ENCODE peak calls at places on chromosomes 12 and 14, in ten cellular contexts. B is hepatocyte, C is MM.1S, N is fibroblast of lung, R is upper lobe of right lung, T is endodermal cell, I is dorsolateral prefrontal cortex, K is heart right ventricle, Q is breast epithelium, D is A673. M is an unnamed sample.

GRCh38 chr14:21300892-21301291 is 21.0 kb downstream of the RPGRIP1 start:
- DNase-seq in B (peak), R (peak), C (no peak), I (no peak), Q (no peak), T (peak), K (peak), N (peak), D (peak), M (peak)

GRCh38 chr12:50597200-50598195 is 92.7 kb downstream of the DIP2B start:
- DNase-seq in B (no peak), T (no peak), C (peak), Q (no peak), K (no peak), I (peak), R (no peak), N (peak), D (peak), M (no peak)

GRCh38 chr12:57771271-57771872 is 533 bp downstream of the METTL1 start:
- DNase-seq in Q (peak), R (peak), T (peak), C (peak), K (peak), N (peak), D (peak), I (peak), B (peak), M (peak)

GRCh38 chr14:85401396-85401795 is 128.5 kb upstream of the FLRT2 start:
- DNase-seq in K (no peak), R (no peak), B (no peak), C (no peak), N (no peak), I (no peak), Q (no peak), D (no peak), T (no peak), M (no peak)

GRCh38 chr12:124884587-124885438 is 21.1 kb upstream of the SCARB1 start:
- DNase-seq in R (no peak), B (peak), D (no peak), I (no peak), N (no peak), C (peak), T (peak), K (no peak), Q (no peak), M (no peak)

GRCh38 chr14:51022769-51023168 is 72.1 kb downstream of the TRIM9 start:
- DNase-seq in Q (no peak), D (no peak), K (no peak), N (no peak), B (no peak), I (peak), R (no peak), T (no peak), C (no peak), M (no peak)

GRCh38 chr12:76568130-76568529 is 8.6 kb upstream of the OSBPL8 start:
- DNase-seq in C (no peak), R (no peak), K (no peak), T (no peak), Q (no peak), I (no peak), N (no peak), D (no peak), B (no peak), M (no peak)

GRCh38 chr12:90575995-90576394 is 379.0 kb downstream of the CCER1 start:
- DNase-seq in T (no peak), R (no peak), D (no peak), C (no peak), N (no peak), K (no peak), I (no peak), Q (no peak), B (no peak), M (no peak)

GRCh38 chr14:90336985-90337384 is 5.2 kb upstream of the NRDE2 start:
- DNase-seq in B (peak), Q (no peak), I (no peak), R (no peak), K (no peak), C (no peak), T (no peak), N (no peak), D (no peak), M (no peak)

GRCh38 chr12:91009319-91009950 is 4.7 kb upstream of the EPYC start:
- DNase-seq in K (no peak), C (peak), T (no peak), B (no peak), D (no peak), R (no peak), Q (no peak), I (no peak), N (peak), M (no peak)

GRCh38 chr12:111367661-111368221 is 1.2 kb downstream of the PHETA1 start:
- DNase-seq in T (no peak), I (no peak), R (no peak), K (peak), N (peak), Q (no peak), D (no peak), C (no peak), B (peak), M (peak)
- H3K27ac ChIP-seq in T (no peak), I (no peak), R (peak), K (peak), N (no peak), Q (peak), D (no peak), C (no peak), B (peak), M (peak)

GRCh38 chr14:94129111-94129757 is at the start of gene IFI27L2:
- DNase-seq in T (peak), N (peak), I (peak), B (peak), C (peak), R (peak), D (peak), K (peak), Q (peak), M (peak)
- TF ChIP-seq CTCF in T (peak), N (peak), I (peak), B (peak), C (no peak), R (peak), D (peak), K (peak), Q (peak), M (peak)

GRCh38 chr12:112876506-112876905 is 30.3 kb upstream of the OAS1 start:
- DNase-seq in K (no peak), R (no peak), I (no peak), D (no peak), T (no peak), B (no peak), Q (no peak), C (no peak), N (no peak), M (no peak)

GRCh38 chr12:112878488-112878887 is 28.3 kb upstream of the OAS1 start:
- DNase-seq in T (no peak), I (no peak), C (no peak), D (no peak), B (no peak), R (no peak), N (no peak), Q (no peak), K (no peak), M (no peak)

GRCh38 chr12:112881602-112882001 is 25.2 kb upstream of the OAS1 start:
- DNase-seq in B (no peak), R (no peak), T (peak), D (no peak), N (no peak), Q (no peak), I (no peak), K (no peak), C (no peak), M (no peak)

GRCh38 chr12:112877006-112877405 is 29.8 kb upstream of the OAS1 start:
- DNase-seq in K (no peak), D (no peak), R (no peak), T (no peak), I (no peak), B (no peak), Q (no peak), N (no peak), C (no peak), M (no peak)

GRCh38 chr12:112879191-112879705 is 27.5 kb upstream of the OAS1 start:
- DNase-seq in T (peak), I (no peak), B (no peak), C (no peak), R (no peak), D (no peak), Q (no peak), K (no peak), N (no peak), M (no peak)
- H3K27ac ChIP-seq in T (no peak), I (no peak), B (no peak), C (no peak), R (no peak), D (no peak), Q (no peak), K (no peak), N (no peak), M (no peak)

DNA sequence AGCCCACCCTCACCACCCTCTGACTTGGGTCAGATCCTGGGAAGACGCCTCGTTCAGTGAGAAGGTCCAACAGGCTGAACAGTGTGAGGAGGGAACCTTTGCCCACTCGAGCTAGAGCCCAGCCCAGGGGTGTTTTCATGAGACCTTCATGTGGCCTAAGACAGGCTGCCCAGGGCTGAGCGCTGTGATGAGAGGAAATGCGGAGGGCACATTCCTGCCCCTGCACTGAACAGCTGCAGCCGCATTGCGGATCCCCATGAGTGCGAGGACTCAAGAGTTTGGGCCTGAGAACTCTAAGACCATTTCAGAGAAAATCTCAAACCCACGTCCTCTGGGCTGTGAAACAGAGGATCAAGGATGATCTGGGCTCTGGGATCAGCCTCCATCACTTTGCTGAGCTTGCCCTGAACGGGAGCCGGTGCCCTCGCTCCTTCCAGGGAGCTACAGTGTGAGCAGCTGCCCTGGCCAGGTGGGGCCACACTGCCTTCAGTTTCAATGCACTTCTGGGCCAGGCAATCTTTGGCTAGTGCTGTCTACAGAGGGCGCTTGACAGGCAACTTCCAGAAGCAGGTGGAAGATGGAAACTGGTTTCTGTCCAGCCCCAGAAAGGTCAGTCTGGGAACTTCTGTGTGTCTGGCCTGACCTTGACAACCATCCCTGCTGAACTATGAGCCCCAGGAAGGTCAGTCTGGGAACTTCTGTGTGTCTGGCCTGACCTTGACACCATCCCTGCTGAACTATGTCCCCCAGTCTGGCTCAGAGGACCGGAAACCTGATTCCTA is 43.5 kb upstream of the P2RX7 start:
- DNase-seq in I (no peak), D (no peak), K (no peak), Q (no peak), R (no peak), C (peak), T (peak), B (no peak), N (no peak), M (peak)
- TF ChIP-seq CTCF in I (no peak), D (no peak), K (no peak), Q (no peak), R (peak), C (peak), T (peak), B (no peak), N (no peak), M (no peak)

GRCh38 chr14:67744057-67744456 is 42.4 kb downstream of the RDH12 start:
- DNase-seq in T (no peak), K (no peak), R (no peak), I (no peak), Q (no peak), B (no peak), D (no peak), C (no peak), N (no peak), M (no peak)

GRCh38 chr14:67734675-67735074 is 33.0 kb downstream of the RDH12 start:
- DNase-seq in D (no peak), B (no peak), R (no peak), C (no peak), Q (no peak), K (no peak), I (no peak), N (no peak), T (peak), M (no peak)

GRCh38 chr14:67736771-67737170 is 35.1 kb downstream of the RDH12 start:
- DNase-seq in R (no peak), I (no peak), K (no peak), T (no peak), Q (no peak), D (no peak), B (no peak), C (no peak), N (no peak), M (no peak)

GRCh38 chr14:67735361-67735921 is 33.8 kb downstream of the RDH12 start:
- DNase-seq in N (no peak), K (no peak), R (no peak), T (no peak), Q (no peak), C (no peak), I (no peak), D (no peak), B (no peak), M (peak)

GRCh38 chr14:67738740-67739504 is 37.2 kb downstream of the RDH12 start:
- DNase-seq in K (peak), T (no peak), D (peak), Q (peak), R (no peak), I (peak), C (no peak), B (peak), N (peak), M (peak)
- H3K27ac ChIP-seq in K (no peak), T (no peak), D (no peak), Q (peak), R (no peak), I (no peak), C (no peak), B (peak), N (no peak), M (peak)

GRCh38 chr12:96994900-96995299 is 87.8 kb downstream of the NEDD1 start:
- DNase-seq in C (no peak), B (no peak), T (no peak), N (no peak), I (no peak), K (no peak), R (no peak), D (no peak), Q (peak), M (no peak)

GRCh38 chr12:96986883-96987523 is 79.9 kb downstream of the NEDD1 start:
- DNase-seq in D (peak), Q (no peak), N (peak), R (no peak), I (no peak), B (peak), T (peak), C (peak), K (no peak), M (peak)

GRCh38 chr12:96985515-96986362 is 78.7 kb downstream of the NEDD1 start:
- DNase-seq in K (peak), Q (no peak), B (peak), N (no peak), T (peak), D (peak), R (peak), C (peak), I (no peak), M (no peak)

GRCh38 chr12:96988919-96989318 is 81.9 kb downstream of the NEDD1 start:
- DNase-seq in B (no peak), C (no peak), T (no peak), I (no peak), R (no peak), K (no peak), N (no peak), D (no peak), Q (no peak), M (no peak)

GRCh38 chr12:96989916-96990315 is 82.9 kb downstream of the NEDD1 start:
- DNase-seq in T (peak), N (peak), Q (no peak), B (peak), I (no peak), K (no peak), D (peak), R (no peak), C (peak), M (peak)
- TF ChIP-seq CTCF in T (peak), N (no peak), Q (no peak), B (peak), I (no peak), K (no peak), D (peak), R (no peak), C (peak), M (no peak)

GRCh38 chr14:94112513-94113060 is 2.1 kb downstream of the IFI27 start:
- DNase-seq in Q (no peak), N (no peak), R (no peak), D (no peak), T (peak), B (no peak), K (no peak), I (no peak), C (no peak), M (no peak)
- H3K27ac ChIP-seq in Q (peak), N (no peak), R (peak), D (no peak), T (no peak), B (no peak), K (peak), I (no peak), C (no peak), M (peak)

DNA sequence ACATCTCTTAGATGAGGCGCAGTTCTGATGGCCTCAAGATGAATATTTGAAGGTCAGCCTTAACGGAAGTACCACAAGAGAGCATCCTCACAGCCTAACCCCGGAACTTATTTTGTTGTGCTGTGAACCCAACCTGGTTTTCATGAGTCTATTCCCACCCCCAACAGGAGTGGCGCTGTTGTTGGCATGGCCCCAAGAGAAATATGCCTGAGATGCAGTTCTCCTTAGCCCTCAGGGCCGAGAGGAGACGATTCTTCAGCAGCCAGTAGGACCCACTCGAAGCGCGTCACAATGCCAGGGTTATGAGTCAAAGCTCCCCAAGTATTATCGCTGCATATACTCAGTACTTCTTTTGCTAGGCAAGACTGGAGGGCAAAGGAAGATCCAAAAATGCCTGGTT is 24.5 kb upstream of the BCL11B start:
- DNase-seq in I (no peak), N (no peak), D (no peak), Q (no peak), K (no peak), B (no peak), C (no peak), T (no peak), R (no peak), M (no peak)
- TF ChIP-seq CTCF in I (no peak), N (no peak), D (no peak), Q (no peak), K (no peak), B (no peak), C (no peak), T (peak), R (no peak), M (no peak)

GRCh38 chr12:46963977-46964376 is 115.4 kb upstream of the PCED1B start:
- DNase-seq in B (no peak), C (no peak), T (no peak), R (no peak), I (no peak), K (no peak), N (peak), Q (peak), D (no peak), M (peak)
- H3K27ac ChIP-seq in B (peak), C (no peak), T (no peak), R (no peak), I (no peak), K (peak), N (no peak), Q (peak), D (no peak), M (peak)